ENCODE peak calls at places on chromosomes 1 and 21, in five cellular contexts. I is astrocyte of the spinal cord; Y is activated CD4-positive, alpha-beta T cell treated with anti-CD3 and anti-CD28 coated beads for 36 hours; L is OCI-LY7; Q is stimulated activated CD4-positive, alpha-beta T cell treated with anti-CD3 and anti-CD28 coated beads, TNF-alpha, amount 100 ng/mL, for 48 hours. U is an unnamed sample.

GRCh38 chr1:13700521-13701273 is 709 bp downstream of the PRDM2 start:
- DNase-seq in I (peak), Y (peak), L (peak), Q (peak), U (peak)

GRCh38 chr1:230230948-230231738 is 164.1 kb downstream of the GALNT2 start:
- DNase-seq in I (no peak), Y (no peak), L (no peak), Q (no peak), U (no peak)

GRCh38 chr21:34890724-34891609 is 158.1 kb downstream of the RUNX1 start:
- DNase-seq in I (peak), Y (peak), L (no peak), Q (no peak), U (peak)

GRCh38 chr21:34640858-34641257 is 25.9 kb upstream of the RCAN1 start:
- DNase-seq in I (peak), Y (peak), L (no peak), Q (no peak), U (peak)

GRCh38 chr21:14916676-14917141 is 148.1 kb downstream of the NRIP1 start:
- DNase-seq in I (peak), Y (no peak), L (no peak), Q (no peak), U (no peak)

GRCh38 chr1:226073184-226073950 is 10.9 kb downstream of the H3-3A start:
- DNase-seq in I (no peak), Y (no peak), L (no peak), Q (no peak), U (no peak)

GRCh38 chr1:44002165-44002564 is 10.8 kb downstream of the CCDC24 start:
- DNase-seq in I (no peak), Y (no peak), L (no peak), Q (no peak), U (no peak)

GRCh38 chr1:191320062-191320461 is 838.2 kb upstream of the RGS18 start:
- DNase-seq in I (no peak), Y (no peak), L (no peak), Q (no peak), U (no peak)

GRCh38 chr1:204493145-204493881 is 1.3 kb downstream of the PIK3C2B start:
- DNase-seq in I (peak), Y (peak), L (peak), Q (no peak), U (peak)

GRCh38 chr1:174875306-174875705 is 124.4 kb upstream of the CACYBP start:
- DNase-seq in I (no peak), Y (peak), L (peak), Q (no peak), U (no peak)

GRCh38 chr1:232223309-232223708 is 406.6 kb downstream of the SIPA1L2 start:
- DNase-seq in I (no peak), Y (no peak), L (no peak), Q (no peak), U (no peak)

GRCh38 chr1:17023103-17023502 is 11.4 kb upstream of the ATP13A2 start:
- DNase-seq in I (no peak), Y (no peak), L (no peak), Q (no peak), U (no peak)

GRCh38 chr1:175317795-175318194 is 125.2 kb upstream of the KIAA0040 start:
- DNase-seq in I (no peak), Y (no peak), L (no peak), Q (no peak), U (no peak)

GRCh38 chr1:100604372-100604771 is 66.4 kb downstream of the GPR88 start:
- DNase-seq in I (no peak), Y (no peak), L (no peak), Q (no peak), U (no peak)

GRCh38 chr1:3907031-3907534 is 7.0 kb upstream of the C1orf174 start:
- DNase-seq in I (no peak), Y (peak), L (peak), Q (no peak), U (peak)

GRCh38 chr1:54967372-54967771 is 13.1 kb upstream of the TMEM61 start:
- DNase-seq in I (no peak), Y (no peak), L (no peak), Q (no peak), U (no peak)

GRCh38 chr1:53541761-53542550 is 82.8 kb downstream of the DMRTB1 start:
- DNase-seq in I (peak), Y (peak), L (peak), Q (no peak), U (peak)

GRCh38 chr1:108831225-108831624 is 25.7 kb downstream of the AKNAD1 start:
- DNase-seq in I (peak), Y (no peak), L (no peak), Q (no peak), U (peak)